ENCODE peak calls at places on chromosomes 5 and 9, in nine cellular contexts. O is fibroblast of villous mesenchyme, F is endothelial cell of umbilical vein, E is hippocampal formation, K is LHCN-M2, A is LoVo, T is T follicular helper cell, C is IMR-90, J is astrocyte of the spinal cord. Y is an unnamed sample.

GRCh38 chr9:89850633-89851325 is 246.0 kb downstream of the GADD45G start:
- DNase-seq in O (no peak), E (no peak), K (no peak), C (peak; percentile 34), F (no peak), A (no peak), J (peak; percentile 50), T (no peak), Y (no peak)

GRCh38 chr9:101601904-101602765 is 7.4 kb upstream of the PPP3R2 start:
- DNase-seq in O (peak; percentile 53), A (peak; percentile 41), T (no peak), J (peak; percentile 54), E (peak; percentile 81), C (peak; percentile 51), F (peak; percentile 44), K (peak; percentile 57), Y (peak; percentile 52)

GRCh38 chr5:78806544-78806943 is 158.0 kb upstream of the LHFPL2 start:
- DNase-seq in F (no peak), C (peak; percentile 94), E (no peak), J (no peak), K (peak; percentile 93), O (peak; percentile 59), A (no peak), T (no peak), Y (peak; percentile 99)

GRCh38 chr5:5089895-5090649 is 50.1 kb upstream of the ADAMTS16 start:
- DNase-seq in F (no peak), E (no peak), J (no peak), T (no peak), C (no peak), A (no peak), K (no peak), O (no peak), Y (no peak)

GRCh38 chr9:91789941-91790340 is 160.1 kb downstream of the ROR2 start:
- DNase-seq in J (no peak), T (no peak), A (no peak), F (no peak), E (no peak), O (peak; percentile 26), C (peak; percentile 21), K (no peak), Y (no peak)

GRCh38 chr5:74622122-74622521 is 18.4 kb downstream of the ENC1 start:
- DNase-seq in T (no peak), K (no peak), J (no peak), O (no peak), F (no peak), E (no peak), C (no peak), A (no peak), Y (no peak)

GRCh38 chr9:113694912-113695900 is 180.9 kb upstream of the ZNF618 start:
- DNase-seq in T (no peak), F (no peak), C (no peak), A (no peak), E (no peak), K (no peak), O (no peak), J (no peak), Y (no peak)

GRCh38 chr5:123350744-123351143 is 72.5 kb downstream of the CEP120 start:
- DNase-seq in O (no peak), C (peak; percentile 49), A (no peak), E (no peak), K (no peak), J (no peak), F (no peak), T (no peak), Y (no peak)

GRCh38 chr5:13735686-13736085 is 208.8 kb downstream of the DNAH5 start:
- DNase-seq in J (no peak), E (no peak), A (no peak), T (no peak), C (no peak), K (no peak), F (no peak), O (no peak), Y (no peak)

GRCh38 chr9:97710356-97711222 is 13.4 kb upstream of the XPA start:
- DNase-seq in T (peak; percentile 10), C (peak; percentile 66), K (peak; percentile 53), A (peak; percentile 86), O (peak; percentile 72), F (peak; percentile 69), E (peak; percentile 76), J (peak; percentile 70), Y (peak; percentile 63)

Y was measured in RPMI7951.